ENCODE peak calls at places on chromosomes 5 and 9, in five cellular contexts. C, D, Z, V and W are unnamed samples.

GRCh38 chr9:111431684-111432083 is 52.5 kb downstream of the ECPAS start:
- DNase-seq in D (no peak), C (no peak), V (no peak), Z (no peak), W (no peak)

GRCh38 chr9:105608685-105609598 is 51.0 kb downstream of the FKTN start:
- DNase-seq in V (peak; percentile 31), C (peak; percentile 71), Z (no peak), D (peak; percentile 22), W (peak; percentile 26)

GRCh38 chr9:6414291-6414690 is 1.3 kb downstream of the UHRF2 start:
- DNase-seq in C (peak; percentile 5), V (no peak), D (peak; percentile 12), Z (no peak), W (no peak)

GRCh38 chr5:112848116-112848811 is 12.8 kb upstream of the SRP19 start:
- DNase-seq in Z (no peak), C (peak; percentile 88), V (peak; percentile 69), D (peak; percentile 15), W (peak; percentile 60)

GRCh38 chr5:88150747-88151146 is 117.9 kb downstream of the TMEM161B start:
- DNase-seq in D (no peak), Z (no peak), V (no peak), C (no peak), W (no peak)

GRCh38 chr9:38292480-38292879 is 100.0 kb upstream of the ALDH1B1 start:
- DNase-seq in D (no peak), C (no peak), Z (no peak), V (no peak), W (no peak)

GRCh38 chr5:176415240-176416122 is 858 bp downstream of the CLTB start:
- DNase-seq in Z (peak; percentile 45), V (peak; percentile 43), C (peak; percentile 17), D (peak; percentile 70), W (no peak)

GRCh38 chr5:76065258-76065657 is 17.9 kb upstream of the SV2C start:
- DNase-seq in C (no peak), V (no peak), Z (no peak), D (no peak), W (no peak)

GRCh38 chr5:137055271-137055872 is 443.8 kb downstream of the SPOCK1 start:
- DNase-seq in D (no peak), Z (no peak), C (no peak), V (no peak), W (no peak)

GRCh38 chr9:17225407-17225806 is 90.6 kb downstream of the CNTLN start:
- DNase-seq in Z (no peak), D (no peak), C (no peak), V (no peak), W (no peak)

GRCh38 chr5:154817815-154818214 is 32.6 kb downstream of the FAXDC2 start:
- DNase-seq in V (no peak), C (no peak), D (no peak), Z (no peak), W (no peak)

GRCh38 chr9:69442486-69442885 is 117.5 kb downstream of the ENTREP1 start:
- DNase-seq in V (no peak), C (no peak), D (no peak), Z (no peak), W (no peak)

GRCh38 chr9:135474915-135475314 is 4.7 kb upstream of the PPP1R26 start:
- DNase-seq in V (no peak), D (peak; percentile 65), C (peak; percentile 56), Z (no peak), W (no peak)